ENCODE peak calls at places on chromosomes 4 and X, in five cellular contexts. E is Panc1, F is breast epithelium, J is spleen, Q is transverse colon. A is an unnamed sample.

GRCh38 chr4:108166441-108167315 is 2.1 kb downstream of the LEF1 start:
- DNase-seq in E (no peak), F (no peak), J (peak; percentile 81), Q (peak; percentile 21), A (no peak)

GRCh38 chr4:90515191-90515590 is 388.0 kb downstream of the CCSER1 start:
- DNase-seq in E (no peak), F (no peak), J (no peak), Q (no peak), A (no peak)

GRCh38 chrX:65821721-65822496 is 154.5 kb downstream of the MSN start:
- DNase-seq in E (no peak), F (no peak), J (peak; percentile 85), Q (peak; percentile 53), A (peak; percentile 5)

GRCh38 chrX:119391279-119391678 is 7.9 kb upstream of the SLC25A43 start:
- DNase-seq in E (no peak), F (no peak), J (no peak), Q (peak; percentile 31), A (peak; percentile 29)

GRCh38 chr4:107826427-107826980 is 1.8 kb downstream of the SGMS2 start:
- DNase-seq in E (no peak), F (no peak), J (no peak), Q (peak; percentile 42), A (no peak)

GRCh38 chr4:121208571-121208970 is 44.5 kb upstream of the TNIP3 start:
- DNase-seq in E (no peak), F (no peak), J (no peak), Q (no peak), A (no peak)

GRCh38 chr4:27011401-27011800 is 150.8 kb downstream of the STIM2 start:
- DNase-seq in E (no peak), F (no peak), J (no peak), Q (no peak), A (no peak)

GRCh38 chr4:169815606-169816005 is 57.9 kb upstream of the HPF1 start:
- DNase-seq in E (no peak), F (no peak), J (no peak), Q (no peak), A (no peak)

GRCh38 chr4:98287328-98287727 is 26.1 kb downstream of the RAP1GDS1 start:
- DNase-seq in E (no peak), F (no peak), J (no peak), Q (no peak), A (no peak)

GRCh38 chr4:38491854-38492478 is 172.0 kb upstream of the KLF3 start:
- DNase-seq in E (no peak), F (no peak), J (no peak), Q (no peak), A (no peak)

GRCh38 chrX:17736478-17736855 is 826 bp upstream of the SCML1 start:
- DNase-seq in E (no peak), F (no peak), J (no peak), Q (no peak), A (no peak)

GRCh38 chr4:94225449-94225848 is 17.8 kb downstream of the SMARCAD1 start:
- DNase-seq in E (no peak), F (no peak), J (no peak), Q (no peak), A (no peak)

GRCh38 chrX:20414781-20415445 is 148.2 kb upstream of the RPS6KA3 start:
- DNase-seq in E (no peak), F (no peak), J (no peak), Q (no peak), A (no peak)

GRCh38 chrX:109399831-109400230 is 82.1 kb downstream of the GUCY2F start:
- DNase-seq in E (no peak), F (no peak), J (no peak), Q (no peak), A (no peak)

GRCh38 chr4:38717604-38718003 is 53.6 kb downstream of the KLF3 start:
- DNase-seq in E (no peak), F (no peak), J (no peak), Q (no peak), A (no peak)

GRCh38 chr4:105992641-105993305 is 97.5 kb downstream of the NPNT start:
- DNase-seq in E (no peak), F (no peak), J (no peak), Q (no peak), A (no peak)

GRCh38 chrX:110087485-110088356 is 84.8 kb downstream of the TMEM164 start:
- DNase-seq in E (peak; percentile 74), F (no peak), J (no peak), Q (no peak), A (no peak)

GRCh38 chr4:23484689-23485088 is 405.2 kb downstream of the PPARGC1A start:
- DNase-seq in E (no peak), F (no peak), J (no peak), Q (no peak), A (no peak)

GRCh38 chr4:2795558-2796260 is 2.8 kb downstream of the SH3BP2 start:
- DNase-seq in E (no peak), F (peak; percentile 49), J (peak; percentile 83), Q (peak; percentile 13), A (no peak)

DNA sequence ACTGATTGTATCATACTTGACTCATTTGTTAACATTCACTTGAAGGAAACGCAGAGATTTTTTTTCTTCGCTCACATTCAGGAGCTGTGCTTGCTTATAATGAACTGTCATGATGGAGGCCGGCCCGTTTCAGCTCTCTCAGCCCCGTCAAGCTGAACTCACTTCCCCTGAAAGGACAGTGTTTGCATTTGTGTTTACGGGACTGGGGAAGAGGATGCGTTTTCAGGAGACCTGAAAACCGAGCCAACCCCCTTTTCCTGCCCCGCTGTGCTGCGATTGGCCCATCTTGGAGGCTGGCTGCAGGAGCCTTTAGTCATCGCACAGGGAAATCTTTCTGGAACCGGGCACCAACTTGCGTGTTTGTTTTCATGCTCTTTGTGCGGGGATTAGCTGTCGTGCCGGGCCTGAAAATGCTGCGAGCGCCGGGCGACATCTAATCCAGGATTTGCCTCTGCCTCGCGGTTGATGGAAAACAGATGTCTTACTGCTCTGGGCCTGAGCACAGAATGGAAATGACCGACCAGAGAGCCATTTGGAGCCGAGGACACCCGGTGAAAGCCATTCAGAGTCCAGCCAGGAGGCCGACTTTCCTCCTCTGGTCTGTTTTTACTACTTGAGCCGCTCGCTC is 18.0 kb downstream of the TRIM2 start:
- DNase-seq in E (no peak), F (no peak), J (no peak), Q (peak; percentile 64), A (no peak)
- TF ChIP-seq POLR2AphosphoS5 in E (no peak), F (peak; percentile 36), J (peak; percentile 52), Q (peak; percentile 45), A (no peak)

GRCh38 chr4:82458729-82459128 is 28.3 kb downstream of the ENOPH1 start:
- DNase-seq in E (no peak), F (no peak), J (no peak), Q (no peak), A (no peak)

GRCh38 chr4:82461710-82462109 is 31.3 kb downstream of the ENOPH1 start:
- DNase-seq in E (no peak), F (no peak), J (no peak), Q (no peak), A (no peak)

GRCh38 chr4:82467442-82467841 is 37.1 kb downstream of the ENOPH1 start:
- DNase-seq in E (no peak), F (no peak), J (no peak), Q (no peak), A (no peak)

GRCh38 chr4:82463221-82463620 is 32.8 kb downstream of the ENOPH1 start:
- DNase-seq in E (no peak), F (no peak), J (no peak), Q (no peak), A (no peak)

GRCh38 chr4:82462415-82462831 is 32.0 kb downstream of the ENOPH1 start:
- DNase-seq in E (peak; percentile 59), F (peak; percentile 86), J (peak; percentile 89), Q (peak; percentile 90), A (peak; percentile 48)
- TF ChIP-seq POLR2AphosphoS5 in E (no peak), F (peak; percentile 75), J (no peak), Q (peak; percentile 58), A (no peak)

GRCh38 chr4:6731301-6731641 is 15.3 kb downstream of the BLOC1S4 start:
- DNase-seq in E (no peak), F (no peak), J (no peak), Q (no peak), A (no peak)

GRCh38 chr4:6731780-6732179 is 15.8 kb downstream of the BLOC1S4 start:
- DNase-seq in E (no peak), F (no peak), J (no peak), Q (no peak), A (no peak)

GRCh38 chr4:6733358-6734164 is 17.6 kb downstream of the BLOC1S4 start:
- DNase-seq in E (no peak), F (no peak), J (no peak), Q (no peak), A (no peak)

GRCh38 chr4:6734165-6734786 is 18.3 kb downstream of the BLOC1S4 start:
- DNase-seq in E (no peak), F (no peak), J (no peak), Q (no peak), A (no peak)

GRCh38 chr4:6732441-6733357 is 16.7 kb downstream of the BLOC1S4 start:
- DNase-seq in E (no peak), F (no peak), J (no peak), Q (peak; percentile 68), A (no peak)
- TF ChIP-seq POLR2AphosphoS5 in E (no peak), F (no peak), J (peak; percentile 42), Q (no peak), A (no peak)

DNA sequence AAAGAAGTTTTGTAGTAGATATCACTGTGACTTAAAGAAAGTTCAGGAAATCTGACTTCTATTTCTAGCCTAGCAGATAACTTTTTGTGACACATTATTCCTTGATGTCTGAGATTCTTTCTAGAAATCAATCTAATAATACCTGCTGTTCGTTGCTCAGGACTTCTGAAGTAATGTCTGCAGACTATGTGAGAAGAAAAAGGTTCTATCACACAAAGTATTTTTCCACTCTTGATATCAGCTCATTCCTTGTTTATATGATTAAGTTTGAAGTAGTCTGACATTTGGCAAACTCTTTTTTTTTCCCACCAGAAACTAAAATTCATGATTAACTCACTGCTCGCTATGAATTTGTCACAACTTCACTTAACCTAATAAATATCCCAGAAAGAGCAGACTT is 56.6 kb downstream of the TLL1 start:
- DNase-seq in E (no peak), F (no peak), J (no peak), Q (no peak), A (no peak)
- TF ChIP-seq POLR2AphosphoS5 in E (no peak), F (no peak), J (no peak), Q (no peak), A (no peak)

GRCh38 chr4:10114607-10115006 is 2.0 kb downstream of the WDR1 start:
- DNase-seq in E (no peak), F (no peak), J (no peak), Q (no peak), A (no peak)

GRCh38 chr4:10117424-10118354 is 1.1 kb upstream of the WDR1 start:
- DNase-seq in E (no peak), F (no peak), J (no peak), Q (peak; percentile 48), A (no peak)

GRCh38 chr4:10116625-10117423 is at the start of gene WDR1:
- DNase-seq in E (peak; percentile 47), F (peak; percentile 96), J (peak; percentile 99), Q (peak; percentile 97), A (peak; percentile 92)

GRCh38 chr4:10115271-10115656 is 1.3 kb downstream of the WDR1 start:
- DNase-seq in E (no peak), F (no peak), J (no peak), Q (peak; percentile 27), A (no peak)

GRCh38 chr4:10115657-10116624 is 658 bp downstream of the WDR1 start:
- DNase-seq in E (no peak), F (peak; percentile 72), J (peak; percentile 95), Q (peak; percentile 87), A (peak; percentile 70)
- TF ChIP-seq POLR2AphosphoS5 in E (no peak), F (peak; percentile 62), J (peak; percentile 45), Q (peak; percentile 68), A (peak; percentile 58)

GRCh38 chr4:152115121-152115520 is 354.3 kb upstream of the GATB start:
- DNase-seq in E (no peak), F (no peak), J (no peak), Q (no peak), A (no peak)
- TF ChIP-seq POLR2AphosphoS5 in E (no peak), F (no peak), J (no peak), Q (no peak), A (no peak)